ENCODE peak calls at places on chromosome 9, in seven cellular contexts. G is SK-N-SH, B is GM12891, E is HepG2, O is GM12878, R is H1, U is K562. K is an unnamed sample.

GRCh38 chr9:114284316-114285060 is 38.4 kb upstream of the ORM1 start:
- DNase-seq in G (no peak), B (no peak), E (no peak), O (no peak), R (no peak), U (no peak), K (no peak)

GRCh38 chr9:68497629-68498028 is 43.1 kb downstream of the TMEM252 start:
- DNase-seq in G (no peak), B (no peak), E (no peak), O (no peak), R (no peak), U (no peak), K (no peak)

GRCh38 chr9:73684601-73685000 is 532.9 kb downstream of the ANXA1 start:
- DNase-seq in G (no peak), B (no peak), E (no peak), O (no peak), R (no peak), U (no peak), K (no peak)

GRCh38 chr9:99264070-99264469 is 42.0 kb downstream of the SEC61B start:
- DNase-seq in G (no peak), B (no peak), E (no peak), O (no peak), R (no peak), U (peak), K (no peak)

GRCh38 chr9:81244631-81245030 is 444.7 kb downstream of the TLE1 start:
- DNase-seq in G (no peak), B (no peak), E (no peak), O (no peak), R (no peak), U (no peak), K (no peak)

GRCh38 chr9:82057805-82058204 is 69.2 kb downstream of the SPATA31D1 start:
- DNase-seq in G (no peak), B (no peak), E (no peak), O (no peak), R (no peak), U (no peak), K (no peak)

GRCh38 chr9:12853021-12853420 is 78.2 kb downstream of the LURAP1L start:
- DNase-seq in G (no peak), B (no peak), E (no peak), O (no peak), R (no peak), U (no peak), K (no peak)

GRCh38 chr9:85610074-85610855 is 131.5 kb downstream of the AGTPBP1 start:
- DNase-seq in G (peak), B (peak), E (peak), O (peak), R (no peak), U (peak), K (peak)

GRCh38 chr9:108953983-108954574 is 19.9 kb downstream of the ABITRAM start:
- DNase-seq in G (peak), B (no peak), E (peak), O (no peak), R (no peak), U (peak), K (no peak)

GRCh38 chr9:128001411-128002298 is 20.9 kb upstream of the EEIG1 start:
- DNase-seq in G (peak), B (no peak), E (no peak), O (no peak), R (no peak), U (peak), K (no peak)

DNA sequence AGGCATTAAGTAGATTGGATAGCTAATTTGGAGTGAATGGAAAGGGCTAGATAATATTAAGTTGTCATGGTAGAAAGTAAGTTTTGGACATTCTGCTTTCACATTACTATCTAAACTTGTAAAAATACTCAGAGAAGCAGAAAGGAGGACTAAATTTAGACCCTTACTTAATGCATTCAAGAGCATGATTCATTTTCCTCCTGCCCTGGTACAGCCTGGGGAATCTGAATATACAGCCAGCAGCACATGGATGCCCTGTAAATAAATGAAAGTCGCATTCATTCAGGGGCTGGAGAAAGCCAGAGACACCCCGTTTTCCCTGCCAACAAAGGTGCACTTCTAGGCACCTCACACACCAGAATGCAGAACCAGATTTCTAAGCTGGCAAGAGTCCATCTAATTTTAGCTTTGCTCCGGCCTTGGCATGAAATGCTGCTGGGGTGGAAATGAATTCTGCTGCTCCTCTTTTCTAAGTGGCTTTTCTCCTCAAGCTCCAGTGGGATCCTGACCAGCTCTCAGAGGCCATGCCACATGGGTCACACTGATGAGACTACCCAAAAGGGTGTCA is 172.8 kb upstream of the KLF9 start:
- DNase-seq in G (no peak), B (no peak), E (no peak), O (no peak), R (no peak), U (no peak), K (no peak)
- TF ChIP-seq POLR2AphosphoS5 in G (no peak), B (no peak), E (no peak), O (no peak), R (no peak), U (no peak), K (no peak)

GRCh38 chr9:31854187-31854586 is 530.3 kb upstream of the ACO1 start:
- DNase-seq in G (no peak), B (no peak), E (no peak), O (no peak), R (no peak), U (no peak), K (no peak)
- TF ChIP-seq TAF1 in G (no peak), B (no peak), E (no peak), O (no peak), R (no peak), U (no peak), K (no peak)

GRCh38 chr9:78280982-78281668 is 15.8 kb upstream of the PSAT1 start:
- DNase-seq in G (peak), B (no peak), E (peak), O (no peak), R (no peak), U (no peak), K (no peak)
- TF ChIP-seq POLR2AphosphoS5 in G (no peak), B (no peak), E (no peak), O (no peak), R (no peak), U (no peak), K (no peak)

GRCh38 chr9:20616808-20617207 is 5.5 kb downstream of the MLLT3 start:
- DNase-seq in G (no peak), B (no peak), E (no peak), O (no peak), R (no peak), U (no peak), K (no peak)

GRCh38 chr9:20608582-20608981 is 13.7 kb downstream of the MLLT3 start:
- DNase-seq in G (no peak), B (no peak), E (no peak), O (no peak), R (no peak), U (no peak), K (no peak)

GRCh38 chr9:20606637-20607036 is 15.7 kb downstream of the MLLT3 start:
- DNase-seq in G (no peak), B (no peak), E (no peak), O (no peak), R (no peak), U (no peak), K (no peak)

GRCh38 chr9:20614602-20615216 is 7.6 kb downstream of the MLLT3 start:
- DNase-seq in G (no peak), B (no peak), E (no peak), O (no peak), R (no peak), U (no peak), K (no peak)

GRCh38 chr9:20611751-20612287 is 10.5 kb downstream of the MLLT3 start:
- DNase-seq in G (peak), B (no peak), E (peak), O (no peak), R (no peak), U (no peak), K (no peak)
- TF ChIP-seq TAF1 in G (no peak), B (no peak), E (no peak), O (no peak), R (no peak), U (no peak), K (no peak)

GRCh38 chr9:137760426-137760825 is 117.2 kb upstream of the CACNA1B start:
- DNase-seq in G (no peak), B (no peak), E (no peak), O (no peak), R (no peak), U (no peak), K (no peak)
- TF ChIP-seq POLR2AphosphoS5 in G (no peak), B (no peak), E (no peak), O (peak), R (no peak), U (no peak), K (no peak)

DNA sequence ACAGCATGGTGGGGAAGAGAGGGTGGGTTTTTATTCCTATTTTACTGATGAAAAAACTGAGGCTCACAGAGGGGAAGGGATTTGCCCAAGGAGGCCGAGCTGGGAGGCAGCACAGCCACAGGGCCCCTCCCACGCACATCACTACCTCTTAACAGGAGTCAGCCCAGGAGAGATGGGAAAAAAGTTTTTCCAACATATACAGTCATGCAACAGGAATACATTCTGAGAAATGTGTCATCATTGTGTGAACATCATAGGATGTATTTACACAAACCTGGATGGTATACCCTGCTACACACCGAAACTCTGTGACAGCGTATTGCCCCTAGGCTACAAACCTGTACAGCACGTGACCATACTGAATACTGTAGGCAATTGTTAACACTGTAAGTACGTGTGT is 11.6 kb downstream of the TRAF1 start:
- DNase-seq in G (no peak), B (no peak), E (no peak), O (no peak), R (no peak), U (no peak), K (no peak)
- TF ChIP-seq TAF1 in G (no peak), B (no peak), E (no peak), O (no peak), R (no peak), U (no peak), K (no peak)

GRCh38 chr9:135101486-135101885 is 14.0 kb downstream of the OLFM1 start:
- DNase-seq in G (no peak), B (no peak), E (no peak), O (no peak), R (no peak), U (no peak), K (no peak)

GRCh38 chr9:135102331-135102730 is 14.9 kb downstream of the OLFM1 start:
- DNase-seq in G (no peak), B (no peak), E (no peak), O (no peak), R (no peak), U (no peak), K (no peak)

GRCh38 chr9:135101926-135102325 is 14.5 kb downstream of the OLFM1 start:
- DNase-seq in G (no peak), B (no peak), E (no peak), O (no peak), R (no peak), U (no peak), K (no peak)

GRCh38 chr9:135103931-135104639 is 16.6 kb downstream of the OLFM1 start:
- DNase-seq in G (no peak), B (no peak), E (no peak), O (no peak), R (no peak), U (no peak), K (no peak)

DNA sequence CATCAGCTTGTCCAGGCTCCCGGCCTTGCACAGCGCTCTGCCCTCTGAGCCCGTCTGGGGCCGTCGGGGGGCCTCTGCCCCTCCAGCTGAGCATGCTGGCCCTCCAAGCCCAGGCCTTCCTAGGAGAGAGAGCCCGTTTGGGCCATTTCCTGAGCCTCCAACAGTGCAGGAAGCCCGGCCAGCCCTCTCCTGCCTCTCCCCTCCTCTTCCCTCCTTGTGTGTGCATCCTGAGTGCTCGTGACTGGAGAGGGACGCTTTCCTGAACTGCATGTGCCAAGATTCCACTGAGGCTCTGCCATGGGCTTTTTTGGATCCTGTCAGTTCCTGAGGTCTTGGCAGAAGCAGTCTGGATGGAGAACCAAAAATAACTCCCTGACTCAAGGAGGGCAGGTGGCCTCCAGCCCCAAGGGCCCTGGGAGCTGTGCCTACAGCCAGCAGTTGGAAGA is 15.6 kb downstream of the OLFM1 start:
- DNase-seq in G (no peak), B (no peak), E (no peak), O (no peak), R (no peak), U (no peak), K (no peak)
- TF ChIP-seq POLR2AphosphoS5 in G (no peak), B (no peak), E (no peak), O (no peak), R (no peak), U (no peak), K (no peak)

K was measured in GM12892.